ENCODE peak calls at places on chromosome 15, in five cellular contexts. D, X, A, Q and Z are unnamed samples.

GRCh38 chr15:80925597-80926059 is 64.0 kb downstream of the MESD start:
- DNase-seq in D (no peak), Q (no peak), X (no peak), A (no peak), Z (no peak)

GRCh38 chr15:52011711-52012144 is 7.3 kb upstream of the MAPK6 start:
- DNase-seq in Q (peak), A (no peak), D (no peak), X (no peak), Z (no peak)

GRCh38 chr15:93286456-93286855 is 197.4 kb upstream of the RGMA start:
- DNase-seq in Q (no peak), D (no peak), X (no peak), A (no peak), Z (no peak)

GRCh38 chr15:58329781-58330467 is 101.9 kb upstream of the LIPC start:
- DNase-seq in Q (peak), D (no peak), A (no peak), X (no peak), Z (no peak)

GRCh38 chr15:45715528-45715927 is 80.7 kb downstream of the SQOR start:
- DNase-seq in X (no peak), D (no peak), A (no peak), Q (no peak), Z (no peak)

GRCh38 chr15:68256675-68257450 is 20.7 kb upstream of the FEM1B start:
- DNase-seq in D (peak), A (peak), X (peak), Q (peak), Z (peak)

GRCh38 chr15:29678504-29679034 is 143.7 kb downstream of the TJP1 start:
- DNase-seq in D (no peak), A (no peak), Q (no peak), X (no peak), Z (no peak)

GRCh38 chr15:66563566-66564110 is 2.2 kb downstream of the LCTL start:
- DNase-seq in Q (no peak), A (no peak), X (no peak), D (no peak), Z (no peak)

GRCh38 chr15:100020181-100020580 is 286.9 kb upstream of the LYSMD4 start:
- DNase-seq in D (no peak), A (no peak), X (no peak), Q (no peak), Z (no peak)

GRCh38 chr15:74307827-74308642 is 59.4 kb downstream of the CYP11A1 start:
- DNase-seq in A (no peak), D (peak), X (no peak), Q (peak), Z (peak)

GRCh38 chr15:74795961-74796625 is 14.2 kb downstream of the CSK start:
- DNase-seq in A (no peak), X (no peak), Q (no peak), D (no peak), Z (no peak)

GRCh38 chr15:58478579-58478978 is 46.8 kb downstream of the LIPC start:
- DNase-seq in Q (no peak), D (no peak), X (no peak), A (no peak), Z (no peak)

GRCh38 chr15:90205886-90206285 is 4.8 kb downstream of the SEMA4B start:
- DNase-seq in X (no peak), A (no peak), D (no peak), Q (no peak), Z (no peak)

GRCh38 chr15:36970522-36970921 is 129.8 kb downstream of the MEIS2 start:
- DNase-seq in A (no peak), D (no peak), X (no peak), Q (no peak), Z (no peak)

GRCh38 chr15:60829416-60829815 is 350.5 kb upstream of the ICE2 start:
- DNase-seq in X (no peak), Q (no peak), D (no peak), A (no peak), Z (no peak)

DNA sequence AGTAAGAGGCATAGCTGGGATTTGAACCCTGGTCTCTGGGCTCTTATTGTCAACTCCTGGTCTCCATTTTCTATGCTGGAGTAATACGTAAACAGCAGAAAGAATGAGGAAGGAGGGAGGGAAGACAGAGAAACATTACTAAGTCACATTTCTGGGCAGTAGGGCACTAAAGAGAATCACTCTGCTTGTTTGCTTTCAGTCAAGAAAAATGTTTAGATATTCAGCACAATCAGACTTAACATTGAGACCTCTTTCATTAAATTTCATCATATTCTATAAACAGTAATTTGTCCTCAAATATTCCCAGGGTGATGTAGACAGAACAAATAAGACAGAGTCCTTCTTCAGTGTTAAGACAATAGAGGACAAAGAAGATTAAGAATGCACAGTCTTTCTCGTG is 67.7 kb upstream of the BNC1 start:
- DNase-seq in Q (no peak), D (no peak), X (no peak), A (no peak), Z (no peak)
- H3K27ac ChIP-seq in Q (no peak), D (no peak), X (no peak), A (no peak), Z (no peak)

DNA sequence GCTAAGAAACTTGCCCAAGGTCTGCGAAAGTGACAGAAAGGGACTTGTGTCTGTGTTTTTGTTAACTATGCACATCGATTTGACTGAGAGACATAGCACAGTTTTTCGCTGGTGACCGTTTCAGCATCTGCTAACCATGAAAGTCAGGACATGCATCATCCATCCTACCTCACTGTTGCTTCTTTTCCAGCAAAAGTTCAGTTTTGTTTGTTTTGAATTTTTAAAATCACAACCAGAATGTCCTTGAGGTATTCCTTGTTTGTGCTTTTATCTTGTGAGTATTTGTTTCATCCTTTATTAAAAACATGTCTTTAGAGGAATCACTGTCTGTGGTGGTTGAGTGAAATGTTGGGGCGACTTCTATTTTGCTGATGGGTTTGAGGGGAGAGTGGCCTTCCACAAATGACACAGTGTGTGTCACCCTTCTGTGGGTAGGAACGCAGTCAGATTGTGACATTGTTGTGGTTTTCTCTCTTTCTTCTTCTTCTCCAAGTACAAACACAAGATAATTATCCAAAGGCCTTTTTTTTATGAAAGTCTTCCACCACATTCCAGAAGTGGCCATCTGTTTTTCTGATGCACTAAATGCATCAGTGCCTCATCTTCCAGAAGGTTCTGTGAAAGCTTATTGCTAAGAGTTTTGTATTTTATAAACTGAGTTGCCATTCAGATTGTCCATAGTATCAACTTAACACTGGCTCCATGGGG is 214.4 kb upstream of the NR2E3 start:
- DNase-seq in Q (no peak), A (no peak), X (no peak), D (no peak), Z (no peak)
- H3K27ac ChIP-seq in Q (peak), A (peak), X (peak), D (no peak), Z (no peak)

GRCh38 chr15:31488437-31489204 is 162.0 kb downstream of the KLF13 start:
- DNase-seq in A (no peak), D (peak), Q (peak), X (peak), Z (peak)

GRCh38 chr15:31486906-31487695 is 160.5 kb downstream of the KLF13 start:
- DNase-seq in D (no peak), Q (no peak), X (peak), A (no peak), Z (no peak)

GRCh38 chr15:31486506-31486905 is 159.9 kb downstream of the KLF13 start:
- DNase-seq in A (no peak), X (peak), Q (no peak), D (no peak), Z (no peak)

GRCh38 chr15:31489281-31489680 is 162.6 kb downstream of the KLF13 start:
- DNase-seq in Q (no peak), X (peak), A (no peak), D (no peak), Z (no peak)

GRCh38 chr15:31487811-31488436 is 161.3 kb downstream of the KLF13 start:
- DNase-seq in Q (no peak), X (peak), A (no peak), D (peak), Z (no peak)
- H3K27ac ChIP-seq in Q (no peak), X (peak), A (peak), D (no peak), Z (no peak)

DNA sequence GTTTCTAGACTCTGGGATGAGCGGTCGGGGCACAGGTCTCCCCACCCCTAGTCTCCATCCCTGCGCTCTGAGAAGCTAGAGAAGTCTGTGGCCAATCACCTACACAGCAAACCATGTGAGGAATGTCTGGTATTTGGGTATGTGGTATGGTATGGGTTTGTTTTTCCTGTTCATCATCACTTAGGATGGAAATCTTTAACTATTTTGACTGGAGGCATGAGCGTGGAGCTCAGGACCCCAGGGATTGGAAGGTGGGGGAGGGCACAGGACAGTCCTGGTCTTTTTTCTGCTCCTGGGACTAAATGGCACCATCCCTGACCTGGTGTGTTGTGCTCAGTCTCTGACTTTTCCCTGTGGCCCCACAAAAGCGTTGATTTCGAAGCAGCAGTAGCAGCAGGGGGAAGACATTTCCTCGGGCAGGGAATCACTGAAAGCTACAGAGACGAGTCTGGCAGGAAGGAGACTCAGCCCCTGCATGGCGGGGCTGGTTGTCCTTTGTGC is 191.7 kb upstream of the TPM1 start:
- DNase-seq in Q (no peak), X (no peak), D (peak), A (no peak), Z (no peak)
- H3K27ac ChIP-seq in Q (no peak), X (no peak), D (peak), A (no peak), Z (no peak)

DNA sequence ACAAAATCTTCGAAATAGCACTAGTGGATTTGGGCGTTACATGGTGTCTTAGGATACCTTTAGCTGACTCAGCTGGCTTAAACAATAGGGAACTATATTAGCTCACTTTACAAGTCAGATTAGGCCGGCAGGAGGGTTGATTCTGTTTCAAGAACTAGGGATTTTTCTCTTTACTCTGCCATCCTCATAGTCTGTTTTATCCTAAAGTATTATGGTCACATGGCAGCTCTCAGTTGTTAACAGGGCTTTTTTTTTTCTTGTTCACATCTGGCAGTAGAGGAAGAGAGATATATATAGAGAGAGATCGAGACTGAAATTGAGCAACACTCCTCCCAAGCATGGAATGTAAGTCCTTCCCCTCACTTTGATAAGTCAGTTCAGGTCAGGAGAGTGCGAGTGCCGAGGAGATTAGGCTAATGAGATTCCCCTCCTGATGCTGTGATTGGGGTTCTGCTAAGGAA is 32.9 kb downstream of the CHP1 start:
- DNase-seq in X (no peak), A (no peak), Q (no peak), D (no peak), Z (no peak)
- H3K27ac ChIP-seq in X (no peak), A (peak), Q (no peak), D (no peak), Z (no peak)